ENCODE peak calls at places on chromosomes 13 and 19, in nine cellular contexts. D is right lobe of liver; U is GM12891; M is stimulated activated CD4-positive, alpha-beta T cell treated with anti-CD3 and anti-CD28 coated beads, Interleukin-2, amount 100 ng/mL, for 48 hours; B is endothelial cell; H is stimulated activated CD8-positive, alpha-beta memory T cell treated with anti-CD3 and anti-CD28 coated beads, Interleukin-2, amount 100 ng/mL, for 1 hour; C is Calu3; J is T-helper 17 cell; K is colonic mucosa. G is an unnamed sample.
A peak's percentile ranks its signal among the peaks of the same experiment; 100 is the strongest.

GRCh38 chr19:45505151-45505995 is 1.9 kb upstream of the VASP start:
- DNase-seq in D (no peak), U (no peak), M (no peak), B (no peak), H (no peak), C (no peak), J (no peak), K (no peak), G (no peak)

GRCh38 chr19:19032420-19033175 is 719 bp downstream of the SUGP2 start:
- DNase-seq in D (peak; percentile 82), U (peak; percentile 87), M (peak; percentile 69), B (peak; percentile 85), H (peak; percentile 52), C (no peak), J (peak; percentile 35), K (peak; percentile 78), G (peak; percentile 93)

GRCh38 chr13:75550159-75550567 is 572 bp downstream of the UCHL3 start:
- DNase-seq in D (no peak), U (no peak), M (peak; percentile 16), B (peak; percentile 4), H (no peak), C (peak; percentile 6), J (no peak), K (peak; percentile 62), G (no peak)

GRCh38 chr13:73465629-73465974 is 406.8 kb downstream of the KLF5 start:
- DNase-seq in D (no peak), U (no peak), M (no peak), B (no peak), H (no peak), C (peak; percentile 13), J (no peak), K (peak; percentile 48), G (no peak)

GRCh38 chr19:31274266-31274963 is 74.8 kb downstream of the TSHZ3 start:
- DNase-seq in D (peak; percentile 23), U (no peak), M (no peak), B (no peak), H (no peak), C (no peak), J (no peak), K (no peak), G (no peak)

GRCh38 chr13:36344886-36345437 is 1.2 kb downstream of the SPART start:
- DNase-seq in D (no peak), U (no peak), M (peak; percentile 3), B (no peak), H (no peak), C (no peak), J (no peak), K (no peak), G (peak; percentile 46)

GRCh38 chr19:10551698-10552301 is 8.1 kb downstream of the ATG4D start:
- DNase-seq in D (no peak), U (no peak), M (no peak), B (no peak), H (no peak), C (peak; percentile 20), J (no peak), K (peak; percentile 46), G (peak; percentile 49)

GRCh38 chr19:5395996-5396939 is 55.7 kb upstream of the PTPRS start:
- DNase-seq in D (no peak), U (no peak), M (no peak), B (no peak), H (no peak), C (no peak), J (no peak), K (no peak), G (no peak)

GRCh38 chr19:2042485-2043268 is 8.4 kb downstream of the MKNK2 start:
- DNase-seq in D (peak; percentile 78), U (no peak), M (no peak), B (no peak), H (no peak), C (no peak), J (no peak), K (peak; percentile 65), G (no peak)

GRCh38 chr13:72505376-72505775 is 222.1 kb downstream of the MZT1 start:
- DNase-seq in D (no peak), U (no peak), M (no peak), B (no peak), H (no peak), C (no peak), J (no peak), K (no peak), G (no peak)

GRCh38 chr13:39196957-39197644 is 158.8 kb downstream of the NHLRC3 start:
- DNase-seq in D (no peak), U (no peak), M (no peak), B (no peak), H (no peak), C (no peak), J (no peak), K (no peak), G (no peak)

GRCh38 chr19:47375694-47376588 is 26.8 kb downstream of the DHX34 start:
- DNase-seq in D (no peak), U (no peak), M (no peak), B (no peak), H (no peak), C (no peak), J (no peak), K (no peak), G (no peak)

GRCh38 chr13:28137556-28137955 is 789 bp upstream of the PAN3 start:
- DNase-seq in D (no peak), U (no peak), M (peak; percentile 5), B (no peak), H (no peak), C (no peak), J (no peak), K (peak; percentile 37), G (peak; percentile 54)

GRCh38 chr13:44132710-44133109 is 240.9 kb upstream of the SERP2 start:
- DNase-seq in D (peak; percentile 52), U (no peak), M (no peak), B (no peak), H (no peak), C (peak; percentile 39), J (no peak), K (no peak), G (peak; percentile 68)

GRCh38 chr19:16405091-16405490 is 66.7 kb downstream of the EPS15L1 start:
- DNase-seq in D (peak; percentile 36), U (no peak), M (no peak), B (no peak), H (no peak), C (no peak), J (no peak), K (no peak), G (no peak)

GRCh38 chr13:112213467-112214245 is 146.7 kb downstream of the SOX1 start:
- DNase-seq in D (peak; percentile 94), U (no peak), M (no peak), B (no peak), H (no peak), C (peak; percentile 1), J (no peak), K (peak; percentile 69), G (no peak)

GRCh38 chr19:8566855-8567254 is 10.4 kb downstream of the MYO1F start:
- DNase-seq in D (no peak), U (no peak), M (no peak), B (no peak), H (no peak), C (no peak), J (no peak), K (no peak), G (no peak)

GRCh38 chr19:750640-751423 is at the start of gene MISP:
- DNase-seq in D (no peak), U (no peak), M (no peak), B (no peak), H (no peak), C (peak; percentile 94), J (no peak), K (peak; percentile 97), G (no peak)

GRCh38 chr19:47729468-47729798 is 15.9 kb upstream of the NOP53 start:
- DNase-seq in D (no peak), U (no peak), M (no peak), B (peak; percentile 36), H (no peak), C (peak; percentile 92), J (no peak), K (peak; percentile 58), G (no peak)

GRCh38 chr13:27960362-27961226 is 8.5 kb downstream of the CDX2 start:
- DNase-seq in D (peak; percentile 87), U (no peak), M (peak; percentile 33), B (peak; percentile 83), H (no peak), C (peak; percentile 80), J (no peak), K (peak; percentile 91), G (no peak)

GRCh38 chr13:44744880-44745633 is 168.9 kb upstream of the TSC22D1 start:
- DNase-seq in D (no peak), U (no peak), M (no peak), B (no peak), H (no peak), C (no peak), J (no peak), K (no peak), G (no peak)

GRCh38 chr19:19278315-19278714 is 5.2 kb upstream of the TM6SF2 start:
- DNase-seq in D (no peak), U (no peak), M (no peak), B (no peak), H (no peak), C (no peak), J (no peak), K (no peak), G (no peak)

G was measured in pons.